ENCODE peak calls at places on chromosome 18, in six cellular contexts. C is fibroblast of the aortic adventitia, T is choroid plexus epithelial cell, M is body of pancreas, R is AG10803, S is pancreas. I is an unnamed sample.

GRCh38 chr18:21826196-21826595 is 85.6 kb downstream of the MIB1 start:
- DNase-seq in C (peak), T (peak), M (no peak), R (peak), S (no peak), I (peak)

GRCh38 chr18:68721681-68722583 is 7.0 kb upstream of the TMX3 start:
- DNase-seq in C (peak), T (peak), M (no peak), R (no peak), S (no peak), I (peak)

GRCh38 chr18:73684651-73685050 is 463.0 kb downstream of the FBXO15 start:
- DNase-seq in C (peak), T (no peak), M (no peak), R (no peak), S (no peak), I (peak)

GRCh38 chr18:12309683-12310198 is 1.7 kb downstream of the TUBB6 start:
- DNase-seq in C (no peak), T (peak), M (no peak), R (peak), S (no peak), I (no peak)

GRCh38 chr18:67301592-67301991 is 214.9 kb downstream of the DSEL start:
- DNase-seq in C (peak), T (peak), M (no peak), R (peak), S (no peak), I (no peak)

GRCh38 chr18:44195394-44196140 is 485.1 kb upstream of the SETBP1 start:
- DNase-seq in C (no peak), T (no peak), M (no peak), R (no peak), S (no peak), I (no peak)

GRCh38 chr18:37179384-37179783 is 350.5 kb downstream of the KIAA1328 start:
- DNase-seq in C (no peak), T (peak), M (peak), R (no peak), S (peak), I (no peak)

GRCh38 chr18:59218018-59218417 is 1.9 kb upstream of the GRP start:
- DNase-seq in C (no peak), T (no peak), M (no peak), R (no peak), S (no peak), I (no peak)

GRCh38 chr18:57915241-57915640 is 112.1 kb upstream of the ATP8B1 start:
- DNase-seq in C (no peak), T (peak), M (no peak), R (no peak), S (no peak), I (peak)

GRCh38 chr18:11532758-11533512 is 76.5 kb upstream of the SLC35G4 start:
- DNase-seq in C (no peak), T (no peak), M (no peak), R (no peak), S (no peak), I (no peak)

GRCh38 chr18:45107425-45107824 is 426.7 kb downstream of the SETBP1 start:
- DNase-seq in C (peak), T (peak), M (no peak), R (peak), S (no peak), I (peak)

GRCh38 chr18:25786778-25787177 is 303.6 kb downstream of the SS18 start:
- DNase-seq in C (peak), T (peak), M (no peak), R (peak), S (no peak), I (peak)

GRCh38 chr18:50706199-50706598 is 113.6 kb downstream of the MRO start:
- DNase-seq in C (no peak), T (no peak), M (no peak), R (no peak), S (no peak), I (no peak)

GRCh38 chr18:10841203-10841602 is 308.2 kb downstream of the PIEZO2 start:
- DNase-seq in C (peak), T (peak), M (no peak), R (peak), S (no peak), I (no peak)

GRCh38 chr18:38362286-38362792 is 796.7 kb upstream of the CELF4 start:
- DNase-seq in C (no peak), T (no peak), M (no peak), R (no peak), S (no peak), I (no peak)

GRCh38 chr18:68262697-68263293 is 452.1 kb downstream of the TMX3 start:
- DNase-seq in C (peak), T (peak), M (no peak), R (peak), S (no peak), I (peak)

GRCh38 chr18:41347057-41347456 is 608.0 kb upstream of the PIK3C3 start:
- DNase-seq in C (no peak), T (peak), M (no peak), R (peak), S (no peak), I (peak)

GRCh38 chr18:75156831-75157230 is 52.1 kb downstream of the PTGR3 start:
- DNase-seq in C (no peak), T (no peak), M (no peak), R (no peak), S (no peak), I (no peak)

GRCh38 chr18:5294618-5295230 is 802 bp downstream of the ZBTB14 start:
- DNase-seq in C (peak), T (peak), M (no peak), R (peak), S (no peak), I (peak)

GRCh38 chr18:24362757-24363156 is 34.9 kb downstream of the OSBPL1A start:
- DNase-seq in C (no peak), T (no peak), M (no peak), R (no peak), S (no peak), I (peak)

GRCh38 chr18:76518073-76518472 is 23.0 kb upstream of the ZNF516 start:
- DNase-seq in C (no peak), T (peak), M (no peak), R (no peak), S (no peak), I (peak)

GRCh38 chr18:45456076-45457066 is 158.9 kb upstream of the SLC14A2 start:
- DNase-seq in C (no peak), T (peak), M (no peak), R (no peak), S (no peak), I (no peak)

GRCh38 chr18:46042571-46043123 is 29.4 kb downstream of the PSTPIP2 start:
- DNase-seq in C (peak), T (peak), M (no peak), R (peak), S (no peak), I (peak)

GRCh38 chr18:26639149-26639548 is 90.8 kb upstream of the KCTD1 start:
- DNase-seq in C (no peak), T (no peak), M (no peak), R (no peak), S (no peak), I (no peak)

GRCh38 chr18:57223160-57223870 is 76.4 kb downstream of the BOD1L2 start:
- DNase-seq in C (no peak), T (no peak), M (no peak), R (peak), S (no peak), I (no peak)

GRCh38 chr18:73235491-73235890 is 367.7 kb upstream of the NETO1 start:
- DNase-seq in C (peak), T (peak), M (no peak), R (peak), S (no peak), I (peak)

GRCh38 chr18:7360606-7361170 is 129.8 kb downstream of the LRRC30 start:
- DNase-seq in C (no peak), T (no peak), M (no peak), R (no peak), S (no peak), I (no peak)

DNA sequence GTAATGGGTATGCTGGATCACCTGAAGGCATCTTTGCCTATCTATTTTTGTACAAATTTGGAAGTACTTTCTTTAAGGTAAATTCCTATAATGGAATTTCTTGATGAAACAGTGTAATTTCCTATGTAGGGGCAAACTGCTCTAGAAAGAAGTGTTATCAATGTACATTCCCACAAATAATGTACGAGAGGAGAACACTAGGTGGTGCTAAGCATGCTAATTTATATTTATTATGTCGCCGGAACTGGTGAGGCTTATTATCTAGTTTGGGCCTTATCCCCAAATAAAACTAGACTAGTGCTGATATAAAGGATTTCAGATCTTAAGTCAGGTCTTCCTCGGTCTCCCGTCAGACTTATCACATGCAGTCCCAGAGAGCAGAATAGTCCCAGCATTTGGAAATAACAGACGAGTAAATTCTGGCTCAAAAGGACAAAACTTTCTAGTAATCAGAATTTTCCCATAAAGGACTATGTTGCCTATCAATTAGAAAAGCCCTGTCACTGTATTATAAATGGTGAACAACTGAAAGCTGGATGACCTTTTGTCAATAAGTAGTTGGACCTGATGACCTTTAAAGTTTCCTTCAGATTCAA is 86.9 kb upstream of the RBBP8 start:
- DNase-seq in C (peak), T (peak), M (no peak), R (peak), S (no peak), I (no peak)
- TF ChIP-seq CTCF in C (peak), T (peak), M (peak), R (peak), S (peak), I (peak)

DNA sequence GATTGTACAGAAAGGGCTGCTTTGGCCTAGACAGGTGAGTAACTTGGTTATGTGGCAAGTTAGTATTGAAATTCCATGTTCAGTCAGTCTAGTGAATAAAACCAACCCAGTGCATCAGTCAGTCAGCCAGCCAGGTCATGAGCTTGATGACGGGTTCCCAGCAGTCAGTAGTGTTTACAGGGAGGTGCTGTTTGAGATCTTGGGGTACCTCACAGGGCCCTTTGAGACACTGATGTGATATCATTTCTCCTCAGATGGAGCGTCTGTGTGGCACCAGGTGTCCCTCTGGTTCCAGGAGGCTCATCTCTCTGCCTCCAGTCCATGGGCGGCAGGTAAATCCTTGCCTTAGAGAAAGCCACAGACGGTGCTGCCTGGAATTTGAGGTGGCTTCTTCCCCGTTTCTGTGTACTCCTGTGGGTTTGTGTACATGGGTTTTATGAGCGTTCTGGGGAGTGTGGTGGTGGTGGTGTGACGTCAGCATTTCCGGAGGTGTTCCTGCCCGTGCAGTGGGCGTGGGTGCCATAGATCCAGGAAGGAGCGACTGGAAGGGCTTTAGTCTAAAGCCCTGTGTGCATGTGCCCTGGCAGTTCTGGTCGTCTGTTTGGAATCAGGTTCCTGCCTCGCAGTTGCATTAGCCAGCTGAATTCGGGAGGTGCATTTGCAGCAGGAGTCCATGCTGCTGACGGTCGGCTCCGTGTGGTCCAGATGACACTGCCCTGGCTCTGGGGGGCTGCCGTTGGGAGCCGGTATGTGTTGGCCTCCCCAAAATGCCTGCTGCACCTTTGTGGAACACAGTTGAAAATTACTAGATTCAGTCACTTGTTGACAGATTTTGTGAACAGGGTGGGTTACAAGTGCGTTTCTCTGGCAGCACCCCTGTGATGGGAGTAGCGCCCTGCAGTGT is 2.1 kb downstream of the CTDP1 start:
- DNase-seq in C (no peak), T (peak), M (no peak), R (no peak), S (no peak), I (no peak)
- H3K4me3 ChIP-seq in C (no peak), T (peak), M (no peak), R (no peak), S (peak), I (no peak)

DNA sequence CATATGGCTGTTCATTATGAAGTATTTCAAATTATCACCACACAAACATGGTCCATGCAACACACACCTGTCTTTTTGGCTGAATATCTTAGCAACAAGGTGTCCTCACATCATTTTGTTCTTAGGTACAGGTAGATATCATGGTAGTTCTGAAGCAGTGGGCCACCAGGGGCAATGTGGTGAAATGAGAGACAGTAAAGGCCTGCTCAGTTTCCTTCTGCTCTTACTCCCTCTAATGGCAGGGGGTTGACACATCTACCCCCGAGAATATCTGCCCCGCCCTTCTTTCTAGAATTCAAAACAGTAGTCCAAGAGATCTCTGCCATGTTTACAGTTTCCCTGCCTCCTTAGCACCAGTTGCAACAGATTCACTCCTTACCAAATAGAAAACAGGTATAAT is 147.0 kb upstream of the KLHL14 start:
- DNase-seq in C (peak), T (peak), M (no peak), R (no peak), S (no peak), I (peak)
- TF ChIP-seq CTCF in C (peak), T (peak), M (no peak), R (peak), S (no peak), I (peak)

DNA sequence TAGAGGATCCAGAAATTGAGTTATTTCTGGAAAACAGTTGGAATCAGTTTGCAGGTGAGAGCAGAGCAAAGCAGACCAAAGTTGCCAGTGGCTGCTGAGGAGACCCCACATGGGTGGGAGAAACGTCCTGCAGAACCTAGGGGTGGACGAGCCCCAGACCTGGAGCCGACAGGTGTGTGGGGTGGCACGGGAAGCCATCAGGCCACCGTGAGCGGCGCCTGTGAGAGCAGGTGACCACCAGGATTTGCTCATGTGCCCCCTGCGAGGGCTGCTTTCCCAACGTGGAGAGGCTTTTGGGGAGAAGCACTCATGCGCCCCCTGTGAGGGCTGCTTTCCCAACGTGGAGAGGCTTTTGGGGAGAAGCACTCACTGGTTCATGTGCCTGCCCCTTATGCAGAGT is 116.8 kb upstream of the NFATC1 start:
- DNase-seq in C (no peak), T (no peak), M (no peak), R (no peak), S (no peak), I (no peak)
- H3K4me3 ChIP-seq in C (no peak), T (no peak), M (no peak), R (no peak), S (no peak), I (no peak)

GRCh38 chr18:13375302-13376255 is 157.0 kb downstream of the LDLRAD4 start:
- DNase-seq in C (peak), T (peak), M (peak), R (peak), S (no peak), I (peak)
- TF ChIP-seq CTCF in C (peak), T (peak), M (no peak), R (peak), S (no peak), I (peak)

GRCh38 chr18:23236876-23237468 is 101.7 kb downstream of the CABLES1 start:
- DNase-seq in C (no peak), T (no peak), M (no peak), R (no peak), S (no peak), I (no peak)
- H3K4me3 ChIP-seq in C (no peak), T (no peak), M (no peak), R (no peak), S (no peak), I (no peak)

GRCh38 chr18:70073442-70073841 is 125.8 kb upstream of the CD226 start:
- DNase-seq in C (no peak), T (no peak), M (no peak), R (no peak), S (no peak), I (no peak)

GRCh38 chr18:70069965-70070364 is 122.3 kb upstream of the CD226 start:
- DNase-seq in C (no peak), T (no peak), M (no peak), R (no peak), S (no peak), I (no peak)

GRCh38 chr18:70074091-70074490 is 126.4 kb upstream of the CD226 start:
- DNase-seq in C (no peak), T (peak), M (no peak), R (no peak), S (no peak), I (no peak)

GRCh38 chr18:70072678-70073077 is 125.0 kb upstream of the CD226 start:
- DNase-seq in C (peak), T (peak), M (no peak), R (peak), S (no peak), I (peak)

DNA sequence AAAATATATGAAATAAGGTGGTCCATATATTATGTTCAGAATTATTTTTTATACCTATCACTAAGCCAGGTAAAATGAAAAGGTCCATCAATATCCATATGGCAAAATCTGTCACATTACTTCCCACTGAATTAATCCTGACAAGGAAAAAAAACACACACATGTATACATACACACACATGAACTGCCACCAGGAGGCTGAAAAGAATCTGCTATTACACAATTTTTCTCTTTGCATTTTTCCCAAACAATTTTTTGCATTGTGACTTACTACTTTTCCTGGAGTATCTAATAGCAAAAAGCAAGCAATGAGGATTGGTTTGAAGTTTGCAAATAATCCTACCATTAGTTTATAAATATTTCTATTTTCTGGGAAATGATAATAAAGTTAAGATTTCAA is 128.2 kb upstream of the CD226 start:
- DNase-seq in C (no peak), T (peak), M (no peak), R (no peak), S (no peak), I (no peak)
- TF ChIP-seq CTCF in C (peak), T (peak), M (no peak), R (peak), S (no peak), I (no peak)

GRCh38 chr18:48785686-48786470 is 164.9 kb downstream of the SMAD7 start:
- DNase-seq in C (no peak), T (no peak), M (no peak), R (no peak), S (no peak), I (no peak)
- H3K4me3 ChIP-seq in C (no peak), T (no peak), M (no peak), R (no peak), S (no peak), I (no peak)

GRCh38 chr18:48542513-48543181 is 3.8 kb downstream of the CTIF start:
- DNase-seq in C (no peak), T (no peak), M (peak), R (no peak), S (no peak), I (no peak)
- TF ChIP-seq CTCF in C (no peak), T (no peak), M (no peak), R (peak), S (no peak), I (no peak)

GRCh38 chr18:63155169-63155852 is 164.3 kb downstream of the BCL2 start:
- DNase-seq in C (no peak), T (peak), M (peak), R (no peak), S (peak), I (no peak)
- H3K4me3 ChIP-seq in C (no peak), T (no peak), M (no peak), R (no peak), S (peak), I (no peak)